ENCODE peak calls at places on chromosomes 11 and 22, in five cellular contexts. One of them, this sample, is unnamed.

GRCh38 chr22:30000566-30000965 is 79.7 kb upstream of the HORMAD2 start:
- DNase-seq in IMR-90: peak
- DNase-seq in kidney: no peak
- DNase-seq in WTC11: no peak
- DNase-seq in GM13976: no peak
- DNase-seq in this sample: no peak

GRCh38 chr11:130711193-130711592 is 205.1 kb downstream of the SNX19 start:
- DNase-seq in IMR-90: peak
- DNase-seq in kidney: no peak
- DNase-seq in WTC11: no peak
- DNase-seq in GM13976: no peak
- DNase-seq in this sample: no peak

GRCh38 chr11:46674463-46675287 is 25.7 kb downstream of the ARHGAP1 start:
- DNase-seq in IMR-90: peak
- DNase-seq in kidney: peak
- DNase-seq in WTC11: peak
- DNase-seq in GM13976: peak
- DNase-seq in this sample: no peak

GRCh38 chr22:46775364-46775758 is 12.9 kb downstream of the TBC1D22A start:
- DNase-seq in IMR-90: no peak
- DNase-seq in kidney: no peak
- DNase-seq in WTC11: no peak
- DNase-seq in GM13976: no peak
- DNase-seq in this sample: no peak

GRCh38 chr11:61917357-61918109 is at the start of gene RAB3IL1:
- DNase-seq in IMR-90: no peak
- DNase-seq in kidney: peak
- DNase-seq in WTC11: peak
- DNase-seq in GM13976: peak
- DNase-seq in this sample: peak

GRCh38 chr11:24386551-24387404 is 110.1 kb upstream of the LUZP2 start:
- DNase-seq in IMR-90: peak
- DNase-seq in kidney: no peak
- DNase-seq in WTC11: no peak
- DNase-seq in GM13976: no peak
- DNase-seq in this sample: no peak

GRCh38 chr11:43866520-43866919 is 14.1 kb upstream of the ALKBH3 start:
- DNase-seq in IMR-90: peak
- DNase-seq in kidney: no peak
- DNase-seq in WTC11: no peak
- DNase-seq in GM13976: no peak
- DNase-seq in this sample: no peak

GRCh38 chr11:1530686-1531256 is 41.3 kb downstream of the DUSP8 start:
- DNase-seq in IMR-90: no peak
- DNase-seq in kidney: no peak
- DNase-seq in WTC11: no peak
- DNase-seq in GM13976: no peak
- DNase-seq in this sample: no peak

GRCh38 chr11:64862914-64863313 is 15.5 kb downstream of the EHD1 start:
- DNase-seq in IMR-90: no peak
- DNase-seq in kidney: no peak
- DNase-seq in WTC11: no peak
- DNase-seq in GM13976: no peak
- DNase-seq in this sample: no peak

GRCh38 chr11:4607111-4607510 is 920 bp downstream of the TRIM68 start:
- DNase-seq in IMR-90: peak
- DNase-seq in kidney: no peak
- DNase-seq in WTC11: no peak
- DNase-seq in GM13976: no peak
- DNase-seq in this sample: no peak

GRCh38 chr11:70434813-70435300 is 36.5 kb downstream of the CTTN start:
- DNase-seq in IMR-90: no peak
- DNase-seq in kidney: no peak
- DNase-seq in WTC11: no peak
- DNase-seq in GM13976: no peak
- DNase-seq in this sample: no peak

GRCh38 chr22:39306456-39307361 is 12.7 kb downstream of the RPL3 start:
- DNase-seq in IMR-90: no peak
- DNase-seq in kidney: no peak
- DNase-seq in WTC11: peak
- DNase-seq in GM13976: peak
- DNase-seq in this sample: peak

GRCh38 chr22:42773161-42773560 is 52.5 kb upstream of the A4GALT start:
- DNase-seq in IMR-90: no peak
- DNase-seq in kidney: no peak
- DNase-seq in WTC11: no peak
- DNase-seq in GM13976: no peak
- DNase-seq in this sample: no peak

GRCh38 chr11:65791719-65792213 is 4.9 kb downstream of the OVOL1 start:
- DNase-seq in IMR-90: no peak
- DNase-seq in kidney: peak
- DNase-seq in WTC11: no peak
- DNase-seq in GM13976: peak
- DNase-seq in this sample: peak

GRCh38 chr11:32312865-32313403 is 122.4 kb downstream of the WT1 start:
- DNase-seq in IMR-90: peak
- DNase-seq in kidney: no peak
- DNase-seq in WTC11: peak
- DNase-seq in GM13976: peak
- DNase-seq in this sample: peak

GRCh38 chr22:37290737-37291136 is 8.4 kb downstream of the CYTH4 start:
- DNase-seq in IMR-90: peak
- DNase-seq in kidney: no peak
- DNase-seq in WTC11: no peak
- DNase-seq in GM13976: no peak
- DNase-seq in this sample: no peak

GRCh38 chr11:47797633-47798032 is 30.5 kb upstream of the FNBP4 start:
- DNase-seq in IMR-90: peak
- DNase-seq in kidney: no peak
- DNase-seq in WTC11: no peak
- DNase-seq in GM13976: no peak
- DNase-seq in this sample: no peak

GRCh38 chr22:36439481-36440271 is 41.8 kb downstream of the TXN2 start:
- DNase-seq in IMR-90: peak
- DNase-seq in kidney: peak
- DNase-seq in WTC11: no peak
- DNase-seq in GM13976: no peak
- DNase-seq in this sample: no peak

GRCh38 chr11:106961048-106961447 is 57.2 kb downstream of the GUCY1A2 start:
- DNase-seq in IMR-90: no peak
- DNase-seq in kidney: no peak
- DNase-seq in WTC11: no peak
- DNase-seq in GM13976: no peak
- DNase-seq in this sample: no peak

GRCh38 chr11:117970400-117971024 is 15.7 kb upstream of the IL10RA start:
- DNase-seq in IMR-90: no peak
- DNase-seq in kidney: no peak
- DNase-seq in WTC11: no peak
- DNase-seq in GM13976: no peak
- DNase-seq in this sample: no peak

GRCh38 chr11:75635009-75635909 is 33.6 kb downstream of the MAP6 start:
- DNase-seq in IMR-90: peak
- DNase-seq in kidney: peak
- DNase-seq in WTC11: no peak
- DNase-seq in GM13976: no peak
- DNase-seq in this sample: no peak

GRCh38 chr11:114846040-114846791 is 167.9 kb downstream of the NXPE2 start:
- DNase-seq in IMR-90: no peak
- DNase-seq in kidney: no peak
- DNase-seq in WTC11: no peak
- DNase-seq in GM13976: no peak
- DNase-seq in this sample: no peak

GRCh38 chr11:62556872-62557631 is 10.4 kb upstream of the AHNAK start:
- DNase-seq in IMR-90: peak
- DNase-seq in kidney: peak
- DNase-seq in WTC11: no peak
- DNase-seq in GM13976: no peak
- DNase-seq in this sample: no peak

GRCh38 chr11:103812680-103813079 is 223.8 kb upstream of the DDI1 start:
- DNase-seq in IMR-90: no peak
- DNase-seq in kidney: no peak
- DNase-seq in WTC11: no peak
- DNase-seq in GM13976: no peak
- DNase-seq in this sample: no peak

GRCh38 chr11:121930004-121930965 is 185.7 kb downstream of the BLID start:
- DNase-seq in IMR-90: peak
- DNase-seq in kidney: no peak
- DNase-seq in WTC11: no peak
- DNase-seq in GM13976: peak
- DNase-seq in this sample: peak

GRCh38 chr11:73965764-73966121 is 14.9 kb downstream of the DNAJB13 start:
- DNase-seq in IMR-90: no peak
- DNase-seq in kidney: no peak
- DNase-seq in WTC11: no peak
- DNase-seq in GM13976: no peak
- DNase-seq in this sample: no peak

GRCh38 chr11:74282863-74283484 is 28.5 kb downstream of the P4HA3 start:
- DNase-seq in IMR-90: peak
- DNase-seq in kidney: no peak
- DNase-seq in WTC11: no peak
- DNase-seq in GM13976: no peak
- DNase-seq in this sample: no peak

GRCh38 chr22:41288245-41288946 is 2.4 kb upstream of the RANGAP1 start:
- DNase-seq in IMR-90: peak
- DNase-seq in kidney: peak
- DNase-seq in WTC11: no peak
- DNase-seq in GM13976: no peak
- DNase-seq in this sample: no peak
- TF ChIP-seq CTCF in IMR-90: no peak
- TF ChIP-seq CTCF in kidney: no peak
- TF ChIP-seq CTCF in WTC11: no peak
- TF ChIP-seq CTCF in GM13976: no peak
- TF ChIP-seq CTCF in this sample: no peak

DNA sequence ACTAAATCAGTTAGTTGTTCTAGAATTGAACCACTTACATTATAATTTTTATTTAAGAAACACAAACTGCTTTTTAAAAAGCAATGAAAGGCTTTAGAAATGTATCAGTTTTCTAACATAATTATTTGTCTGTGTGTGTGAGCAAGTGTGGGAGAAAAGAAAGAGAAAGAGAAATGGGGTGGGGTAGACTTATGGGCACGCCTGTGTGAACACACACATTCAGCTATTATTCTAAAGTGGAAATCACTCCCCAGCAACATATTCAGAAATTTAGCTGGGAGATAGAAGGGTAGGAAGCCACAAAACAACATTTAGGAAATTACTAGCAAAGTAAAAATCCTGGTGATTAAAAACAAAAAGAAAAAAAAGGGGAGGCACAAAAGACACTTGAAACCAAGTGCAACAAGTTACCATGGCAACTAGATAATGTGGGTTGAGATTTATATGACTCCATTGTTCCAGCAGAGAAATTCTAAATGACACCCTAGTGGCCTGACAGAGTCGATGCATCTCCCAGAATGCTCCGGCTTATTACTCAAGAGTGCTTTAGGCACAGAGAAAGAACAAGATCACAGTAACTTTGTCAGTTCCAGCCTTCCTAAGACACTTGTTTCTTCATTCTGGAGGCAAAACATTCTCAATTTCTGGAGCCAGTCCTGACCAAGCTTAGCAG is 444.6 kb downstream of the DLG2 start:
- DNase-seq in IMR-90: peak
- DNase-seq in kidney: no peak
- DNase-seq in WTC11: peak
- DNase-seq in GM13976: peak
- DNase-seq in this sample: peak
- TF ChIP-seq CTCF in IMR-90: peak
- TF ChIP-seq CTCF in kidney: no peak
- TF ChIP-seq CTCF in WTC11: no peak
- TF ChIP-seq CTCF in GM13976: no peak
- TF ChIP-seq CTCF in this sample: peak

DNA sequence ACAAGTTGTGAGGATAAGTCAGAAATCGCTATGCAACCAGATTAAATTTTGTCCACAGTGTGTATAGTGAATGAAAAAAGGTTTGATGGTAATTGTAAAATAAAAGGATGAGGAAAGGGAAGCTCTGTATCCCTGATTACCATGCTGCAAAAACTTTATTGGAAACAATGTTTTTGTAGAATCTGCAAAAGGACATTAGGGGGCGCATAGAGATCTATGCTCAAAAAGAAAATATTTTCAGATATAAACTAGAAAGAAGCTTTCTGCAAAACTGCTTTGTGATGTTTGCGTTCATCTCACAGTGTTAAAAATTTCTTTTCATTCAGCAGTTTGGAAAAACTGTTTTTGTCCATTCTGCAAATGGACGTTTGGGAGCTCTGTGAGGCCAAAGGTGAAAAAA is 390.5 kb downstream of the OR4C45 start:
- DNase-seq in IMR-90: no peak
- DNase-seq in kidney: no peak
- DNase-seq in WTC11: no peak
- DNase-seq in GM13976: no peak
- DNase-seq in this sample: no peak
- TF ChIP-seq CTCF in IMR-90: peak
- TF ChIP-seq CTCF in kidney: no peak
- TF ChIP-seq CTCF in WTC11: no peak
- TF ChIP-seq CTCF in GM13976: no peak
- TF ChIP-seq CTCF in this sample: no peak

GRCh38 chr11:105219670-105220069 is 80.1 kb upstream of the CARD18 start:
- DNase-seq in IMR-90: no peak
- DNase-seq in kidney: no peak
- DNase-seq in WTC11: no peak
- DNase-seq in GM13976: no peak
- DNase-seq in this sample: no peak

GRCh38 chr11:105220175-105220574 is 80.6 kb upstream of the CARD18 start:
- DNase-seq in IMR-90: no peak
- DNase-seq in kidney: no peak
- DNase-seq in WTC11: no peak
- DNase-seq in GM13976: no peak
- DNase-seq in this sample: no peak

GRCh38 chr11:105215528-105215927 is 76.0 kb upstream of the CARD18 start:
- DNase-seq in IMR-90: no peak
- DNase-seq in kidney: no peak
- DNase-seq in WTC11: no peak
- DNase-seq in GM13976: no peak
- DNase-seq in this sample: no peak

GRCh38 chr11:105224859-105225258 is 85.3 kb upstream of the CARD18 start:
- DNase-seq in IMR-90: no peak
- DNase-seq in kidney: no peak
- DNase-seq in WTC11: no peak
- DNase-seq in GM13976: no peak
- DNase-seq in this sample: no peak

DNA sequence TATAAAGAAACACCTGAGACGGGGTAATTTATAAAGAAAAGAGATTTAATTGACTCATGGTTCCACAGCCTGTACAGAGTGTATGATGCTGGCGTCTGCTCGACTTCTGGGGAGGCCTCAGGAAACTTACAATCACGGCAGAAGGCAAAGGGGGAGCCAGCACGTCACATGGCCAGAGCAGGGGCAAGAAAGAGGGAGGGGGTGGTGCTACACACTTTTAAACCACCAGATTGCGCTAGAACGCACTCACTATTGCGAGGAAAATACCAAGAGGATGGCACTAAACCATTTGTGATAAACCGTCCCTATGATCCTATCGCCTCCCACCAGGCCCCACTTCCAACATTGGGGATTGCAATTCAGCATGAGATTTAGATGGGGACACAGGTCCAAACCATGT is 79.7 kb upstream of the CARD18 start:
- DNase-seq in IMR-90: no peak
- DNase-seq in kidney: no peak
- DNase-seq in WTC11: peak
- DNase-seq in GM13976: no peak
- DNase-seq in this sample: no peak
- TF ChIP-seq CTCF in IMR-90: no peak
- TF ChIP-seq CTCF in kidney: no peak
- TF ChIP-seq CTCF in WTC11: no peak
- TF ChIP-seq CTCF in GM13976: no peak
- TF ChIP-seq CTCF in this sample: no peak

GRCh38 chr11:14414470-14415461 is 55.8 kb upstream of the RRAS2 start:
- DNase-seq in IMR-90: peak
- DNase-seq in kidney: no peak
- DNase-seq in WTC11: no peak
- DNase-seq in GM13976: peak
- DNase-seq in this sample: peak
- TF ChIP-seq CTCF in IMR-90: no peak
- TF ChIP-seq CTCF in kidney: no peak
- TF ChIP-seq CTCF in WTC11: no peak
- TF ChIP-seq CTCF in GM13976: no peak
- TF ChIP-seq CTCF in this sample: no peak

This sample was measured in GM13977.